ENCODE peak calls at places on chromosomes 13 and 19, in nine cellular contexts. O, A, Z, J, D, K, E, I and G are unnamed samples.

GRCh38 chr13:111217661-111218060 is 102.6 kb downstream of the ARHGEF7 start:
- DNase-seq in D (no peak), E (peak; percentile 75), Z (no peak), I (no peak), J (peak; percentile 41), O (no peak), K (no peak), A (no peak), G (peak; percentile 84)

GRCh38 chr13:37621811-37622361 is 23.3 kb upstream of the POSTN start:
- DNase-seq in A (peak; percentile 86), E (no peak), J (peak; percentile 19), I (no peak), D (no peak), O (no peak), K (no peak), Z (peak; percentile 31), G (no peak)

GRCh38 chr13:79501538-79502232 is 20.7 kb downstream of the NDFIP2 start:
- DNase-seq in K (no peak), E (no peak), A (peak; percentile 75), D (no peak), I (no peak), J (no peak), O (no peak), Z (no peak), G (no peak)

GRCh38 chr19:4749870-4750269 is 26.2 kb upstream of the DPP9 start:
- DNase-seq in O (no peak), E (no peak), Z (no peak), I (no peak), K (no peak), J (no peak), A (no peak), D (no peak), G (no peak)

GRCh38 chr13:24270639-24271131 is 38.7 kb upstream of the C1QTNF9 start:
- DNase-seq in J (peak; percentile 73), E (peak; percentile 83), I (peak; percentile 62), A (peak; percentile 62), Z (peak; percentile 46), D (peak; percentile 63), O (peak; percentile 24), K (peak; percentile 57), G (peak; percentile 86)

GRCh38 chr19:40530091-40530901 is 46.4 kb upstream of the SHKBP1 start:
- DNase-seq in E (no peak), A (no peak), O (peak; percentile 83), Z (peak; percentile 66), D (peak; percentile 23), J (peak; percentile 42), I (no peak), K (no peak), G (no peak)

GRCh38 chr13:45518525-45519235 is 53.9 kb downstream of the COG3 start:
- DNase-seq in O (no peak), J (no peak), A (peak; percentile 79), K (peak; percentile 76), I (no peak), D (no peak), Z (no peak), E (no peak), G (no peak)

GRCh38 chr19:14089662-14090508 is 666 bp downstream of the SAMD1 start:
- DNase-seq in K (peak; percentile 69), Z (peak; percentile 79), J (peak; percentile 63), A (peak; percentile 79), O (peak; percentile 71), E (peak; percentile 76), I (peak; percentile 69), D (peak; percentile 57), G (peak; percentile 58)

GRCh38 chr13:23673354-23673753 is 103.1 kb downstream of the TNFRSF19 start:
- DNase-seq in K (no peak), E (no peak), I (no peak), Z (peak; percentile 49), J (no peak), A (peak; percentile 99), D (no peak), O (no peak), G (no peak)

GRCh38 chr19:12886943-12887747 is at the start of gene KLF1:
- DNase-seq in A (no peak), J (no peak), Z (no peak), E (no peak), O (no peak), K (no peak), I (no peak), D (no peak), G (no peak)

GRCh38 chr13:59672445-59672844 is 491.3 kb downstream of the DIAPH3 start:
- DNase-seq in D (no peak), O (no peak), Z (no peak), K (no peak), A (no peak), J (no peak), E (no peak), I (no peak), G (no peak)

GRCh38 chr19:50553134-50553703 is 15.0 kb downstream of the LRRC4B start:
- DNase-seq in K (no peak), E (no peak), O (no peak), D (no peak), Z (no peak), A (no peak), J (no peak), I (no peak), G (no peak)

GRCh38 chr19:35736913-35737886 is 5.1 kb downstream of the IGFLR1 start:
- DNase-seq in I (no peak), Z (no peak), A (no peak), K (no peak), O (no peak), E (no peak), D (no peak), J (no peak), G (no peak)
- TF ChIP-seq CTCF in I (no peak), Z (no peak), A (no peak), K (no peak), O (peak; percentile 7), E (no peak), D (no peak), J (no peak), G (no peak)

GRCh38 chr19:3454656-3455392 is 25.5 kb downstream of the SMIM24 start:
- DNase-seq in Z (no peak), D (no peak), J (no peak), K (no peak), A (no peak), E (no peak), O (no peak), I (no peak), G (no peak)
- H3K36me3 ChIP-seq in Z (no peaks in the 10 kb centered on the region), D (peaks cover 6% of the 10 kb centered on the region), J (peaks cover 26% of the 10 kb centered on the region), K (no peaks in the 10 kb centered on the region), A (peaks cover 32% of the 10 kb centered on the region), E (peaks cover 74% of the 10 kb centered on the region), O (no peaks in the 10 kb centered on the region), I (peaks cover 7% of the 10 kb centered on the region), G (no peaks in the 10 kb centered on the region)

GRCh38 chr13:42354246-42355117 is 82.5 kb downstream of the AKAP11 start:
- DNase-seq in J (peak; percentile 8), A (peak; percentile 91), D (no peak), O (peak; percentile 19), K (no peak), I (no peak), Z (peak; percentile 15), E (no peak), G (no peak)
- H3K4me1 ChIP-seq in J (no peaks in the 10 kb centered on the region), A (no peaks in the 10 kb centered on the region), D (no peaks in the 10 kb centered on the region), O (peaks cover 9% of the 10 kb centered on the region), K (no peaks in the 10 kb centered on the region), I (no peaks in the 10 kb centered on the region), Z (no peaks in the 10 kb centered on the region), E (no peaks in the 10 kb centered on the region), G (no peaks in the 10 kb centered on the region)

GRCh38 chr13:53201454-53202225 is 173.0 kb downstream of the OLFM4 start:
- DNase-seq in D (peak; percentile 14), Z (peak; percentile 49), I (peak; percentile 9), J (peak; percentile 61), K (no peak), E (peak; percentile 44), O (peak; percentile 65), A (no peak), G (peak; percentile 42)

GRCh38 chr13:53200075-53200474 is 171.5 kb downstream of the OLFM4 start:
- DNase-seq in O (peak; percentile 2), D (no peak), J (no peak), K (no peak), Z (no peak), E (no peak), I (no peak), A (no peak), G (no peak)

GRCh38 chr13:53198699-53199098 is 170.1 kb downstream of the OLFM4 start:
- DNase-seq in D (no peak), E (no peak), J (no peak), O (no peak), I (no peak), Z (no peak), K (no peak), A (no peak), G (no peak)

GRCh38 chr13:53198017-53198416 is 169.4 kb downstream of the OLFM4 start:
- DNase-seq in K (no peak), J (no peak), D (no peak), A (no peak), Z (no peak), O (peak; percentile 46), I (no peak), E (no peak), G (no peak)

GRCh38 chr13:53200498-53201453 is 172.2 kb downstream of the OLFM4 start:
- DNase-seq in I (peak; percentile 41), E (peak; percentile 61), K (no peak), J (peak; percentile 83), O (peak; percentile 92), A (peak; percentile 9), D (peak; percentile 65), Z (peak; percentile 89), G (peak; percentile 58)
- TF ChIP-seq CTCF in I (peak; percentile 27), E (peak; percentile 40), K (no peak), J (peak; percentile 68), O (peak; percentile 56), A (no peak), D (peak; percentile 50), Z (peak; percentile 86), G (peak; percentile 30)

GRCh38 chr19:7970716-7971448 is 27.4 kb upstream of the TIMM44 start:
- DNase-seq in O (peak; percentile 94), D (peak; percentile 41), J (peak; percentile 40), A (peak; percentile 14), I (no peak), E (peak; percentile 35), Z (peak; percentile 66), K (peak; percentile 51), G (no peak)
- H3K36me3 ChIP-seq in O (peaks cover 31% of the 10 kb centered on the region), D (no peaks in the 10 kb centered on the region), J (peaks cover 7% of the 10 kb centered on the region), A (peaks cover 16% of the 10 kb centered on the region), I (peaks cover 9% of the 10 kb centered on the region), E (peaks cover 84% of the 10 kb centered on the region), Z (no peaks in the 10 kb centered on the region), K (peaks cover 1% of the 10 kb centered on the region), G (peaks cover 2% of the 10 kb centered on the region)